ENCODE peak calls at places on chromosomes 1 and 21, in five cellular contexts. W is activated CD8-positive, alpha-beta memory T cell treated with anti-CD3 and anti-CD28 coated beads for 24 hours; R is H9; F is endothelial cell; U is Panc1. C is an unnamed sample.

GRCh38 chr1:154471304-154471703 is 30.7 kb upstream of the TDRD10 start:
- DNase-seq in U (no peak), F (no peak), R (no peak), W (no peak), C (no peak)

GRCh38 chr1:17307946-17308345 is at the start of gene PADI4:
- DNase-seq in W (no peak), F (no peak), R (no peak), U (no peak), C (no peak)

GRCh38 chr1:218473527-218473926 is 128.4 kb downstream of the TGFB2 start:
- DNase-seq in F (no peak), R (no peak), W (no peak), U (no peak), C (no peak)

GRCh38 chr1:169844941-169845608 is 48.6 kb downstream of the SCYL3 start:
- DNase-seq in U (no peak), W (no peak), F (no peak), R (no peak), C (no peak)

GRCh38 chr21:41813226-41813625 is 46.4 kb upstream of the RIPK4 start:
- DNase-seq in F (no peak), R (no peak), W (no peak), U (no peak), C (no peak)

GRCh38 chr1:223417444-223417843 is 24.2 kb downstream of the CCDC185 start:
- DNase-seq in F (no peak), U (no peak), R (no peak), W (no peak), C (no peak)

GRCh38 chr1:17837631-17838030 is 82.5 kb downstream of the ACTL8 start:
- DNase-seq in U (no peak), R (no peak), W (no peak), F (no peak), C (no peak)

GRCh38 chr1:219990782-219991510 is 55.4 kb downstream of the EPRS1 start:
- DNase-seq in F (no peak), W (no peak), U (peak), R (no peak), C (no peak)

GRCh38 chr1:228938248-228938891 is 203.1 kb downstream of the RHOU start:
- DNase-seq in W (peak), U (no peak), F (no peak), R (no peak), C (no peak)

GRCh38 chr1:228882041-228882784 is 146.9 kb downstream of the RHOU start:
- DNase-seq in F (no peak), U (no peak), W (peak), R (no peak), C (no peak)

GRCh38 chr1:168468822-168469221 is 75.0 kb downstream of the XCL2 start:
- DNase-seq in W (no peak), F (no peak), U (no peak), R (no peak), C (no peak)

GRCh38 chr1:109279615-109280278 is 3.2 kb downstream of the PSRC1 start:
- DNase-seq in U (no peak), R (no peak), W (no peak), F (no peak), C (no peak)

GRCh38 chr1:220076861-220077762 is 12.5 kb downstream of the BPNT1 start:
- DNase-seq in R (no peak), W (no peak), U (no peak), F (no peak), C (no peak)

GRCh38 chr1:36339215-36339614 is 15.8 kb upstream of the EVA1B start:
- DNase-seq in F (no peak), W (no peak), R (no peak), U (no peak), C (peak)

C was measured in glutamatergic neuron.